ENCODE peak calls at places on chromosomes 5 and 9, in four cellular contexts. X is stimulated activated CD8-positive, alpha-beta memory T cell treated with anti-CD3 and anti-CD28 coated beads, Interleukin-15, amount 100 ng/mL, for 24 hours; S is stimulated activated CD4-positive, alpha-beta T cell treated with anti-CD3 and anti-CD28 coated beads, Interleukin-2, amount 100 ng/mL, for 48 hours; Q is Calu3. I is an unnamed sample.

GRCh38 chr9:95857896-95858295 is 17.6 kb upstream of the ERCC6L2 start:
- DNase-seq in S (no peak), X (no peak), Q (no peak), I (no peak)

GRCh38 chr9:1869843-1870242 is 145.3 kb upstream of the SMARCA2 start:
- DNase-seq in X (no peak), S (peak; percentile 19), Q (peak; percentile 45), I (peak; percentile 65)

GRCh38 chr5:140157032-140157781 is 17.8 kb upstream of the CYSTM1 start:
- DNase-seq in X (peak; percentile 68), Q (peak; percentile 94), S (peak; percentile 88), I (peak; percentile 91)

GRCh38 chr5:85148701-85149100 is 764.0 kb upstream of the EDIL3 start:
- DNase-seq in S (no peak), Q (no peak), X (no peak), I (no peak)

GRCh38 chr9:120412425-120412951 is 167.5 kb downstream of the CDK5RAP2 start:
- DNase-seq in S (no peak), Q (no peak), X (no peak), I (no peak)

GRCh38 chr5:128538249-128539037 is 398 bp upstream of the FBN2 start:
- DNase-seq in S (no peak), X (no peak), Q (peak; percentile 16), I (no peak)

GRCh38 chr9:129275626-129276247 is 97.7 kb upstream of the IER5L start:
- DNase-seq in X (no peak), Q (no peak), S (no peak), I (no peak)

GRCh38 chr5:108638021-108638420 is 109.7 kb upstream of the FER start:
- DNase-seq in Q (no peak), X (no peak), S (no peak), I (no peak)

GRCh38 chr5:81908044-81908443 is 63.8 kb upstream of the ATG10 start:
- DNase-seq in Q (no peak), X (no peak), S (no peak), I (no peak)

GRCh38 chr5:107870984-107871383 is 200.2 kb upstream of the EFNA5 start:
- DNase-seq in X (no peak), Q (no peak), S (no peak), I (no peak)

GRCh38 chr9:22622823-22623222 is 176.2 kb downstream of the DMRTA1 start:
- DNase-seq in S (no peak), X (no peak), Q (no peak), I (no peak)